ENCODE peak calls at places on chromosomes 16 and 17, in ten cellular contexts. O is CD8-positive, alpha-beta memory T cell; X is psoas muscle; I is effector memory CD4-positive, alpha-beta T cell; E is body of pancreas; Q is cardiac muscle cell; V is pancreas; Z is CD4-positive, CD25-positive, alpha-beta regulatory T cell; F is AG04450; H is neural progenitor cell. W is an unnamed sample.

GRCh38 chr16:56742030-56742984 is 12.4 kb downstream of the NUP93 start:
- DNase-seq in O (no peak), H (no peak), Z (no peak), Q (peak; percentile 71), X (no peak), F (peak; percentile 54), E (no peak), I (no peak), V (no peak), W (no peak)

GRCh38 chr17:8131844-8132441 is 8.0 kb upstream of the HES7 start:
- DNase-seq in Q (no peak), O (no peak), I (no peak), Z (no peak), V (no peak), X (no peak), F (no peak), E (no peak), H (no peak), W (no peak)

GRCh38 chr16:86929149-86929871 is 351.0 kb downstream of the FOXL1 start:
- DNase-seq in H (no peak), I (no peak), O (no peak), X (no peak), Z (no peak), E (no peak), F (peak; percentile 59), Q (peak; percentile 88), V (no peak), W (no peak)

GRCh38 chr16:52581530-52581929 is 34.6 kb upstream of the TOX3 start:
- DNase-seq in Q (no peak), O (no peak), Z (no peak), X (no peak), H (no peak), F (no peak), I (no peak), V (no peak), E (no peak), W (no peak)

GRCh38 chr16:88815901-88816589 is 4.3 kb upstream of the APRT start:
- DNase-seq in X (no peak), O (no peak), Z (peak; percentile 36), I (no peak), E (peak; percentile 61), H (peak; percentile 72), V (peak; percentile 87), Q (peak; percentile 22), F (no peak), W (no peak)

GRCh38 chr17:65104541-65104940 is 32.6 kb upstream of the RGS9 start:
- DNase-seq in V (no peak), I (no peak), X (no peak), E (no peak), Z (no peak), Q (no peak), O (no peak), H (no peak), F (no peak), W (no peak)

GRCh38 chr16:49514391-49514980 is 140.9 kb downstream of the C16orf78 start:
- DNase-seq in O (no peak), I (no peak), V (no peak), X (no peak), H (peak; percentile 58), E (no peak), F (no peak), Z (no peak), Q (no peak), W (no peak)

GRCh38 chr17:14317383-14317782 is 16.5 kb downstream of the HS3ST3B1 start:
- DNase-seq in Q (no peak), E (no peak), I (no peak), V (no peak), F (no peak), O (no peak), Z (no peak), H (peak; percentile 23), X (no peak), W (no peak)

GRCh38 chr17:14325618-14326167 is 24.8 kb downstream of the HS3ST3B1 start:
- DNase-seq in E (no peak), F (no peak), V (no peak), Q (no peak), I (no peak), X (no peak), Z (no peak), O (no peak), H (no peak), W (no peak)

GRCh38 chr17:80758793-80759673 is 214.4 kb downstream of the RPTOR start:
- DNase-seq in Q (peak; percentile 23), F (no peak), H (no peak), X (no peak), V (no peak), Z (no peak), I (no peak), O (no peak), E (no peak), W (no peak)

GRCh38 chr16:2081201-2081600 is 33.4 kb downstream of the TSC2 start:
- DNase-seq in H (no peak), I (no peak), X (no peak), V (no peak), F (no peak), E (no peak), Q (no peak), Z (no peak), O (no peak), W (no peak)

DNA sequence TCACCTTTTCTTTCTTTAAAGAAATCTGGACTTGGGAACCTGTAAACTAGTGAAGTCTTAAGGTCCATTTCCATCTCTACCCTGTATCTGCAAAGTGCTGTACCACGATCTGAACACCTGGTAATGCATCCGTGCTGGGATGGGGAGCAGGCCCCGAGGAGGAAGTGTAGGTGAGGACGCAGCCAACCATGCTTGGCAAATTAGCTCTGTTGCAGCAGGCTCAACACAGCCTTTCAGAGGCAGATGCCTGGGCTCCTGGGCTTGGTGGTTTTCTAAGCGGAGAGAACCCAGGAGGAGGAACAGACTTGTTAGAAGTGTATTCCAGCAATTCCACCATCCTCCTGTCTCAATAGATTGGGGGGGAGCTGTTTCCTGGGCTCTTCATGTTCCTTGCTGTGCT is 5.5 kb downstream of the AFMID start:
- DNase-seq in Z (no peak), Q (no peak), H (no peak), E (no peak), I (no peak), X (no peak), F (no peak), V (no peak), O (no peak), W (no peak)
- H3K27ac ChIP-seq in Z (no peak overlapping the region), Q (no peak overlapping the region), H (no peak overlapping the region), E (no peak overlapping the region), I (no peak overlapping the region), X (no peak overlapping the region), F (no peak overlapping the region), V (no peak overlapping the region), O (no peak overlapping the region), W (no peak overlapping the region)

DNA sequence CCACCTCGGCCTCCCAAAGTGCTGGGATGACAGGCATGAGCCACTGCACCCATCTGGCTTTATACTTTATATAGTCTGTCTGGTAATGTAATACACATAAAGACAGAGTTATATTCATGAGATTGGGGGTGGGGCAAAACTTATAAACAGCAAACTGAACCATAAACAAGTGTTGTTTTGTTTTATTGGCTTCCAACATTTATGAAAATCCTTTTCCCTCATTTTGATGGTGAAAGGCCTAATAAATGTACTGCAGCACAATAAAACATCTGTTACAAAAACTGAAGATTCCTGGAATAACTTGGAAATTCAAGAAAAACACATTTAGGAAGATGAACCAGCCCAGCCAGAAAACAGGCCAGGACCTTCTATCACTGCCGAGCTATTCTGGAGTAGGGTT is 16.1 kb downstream of the NPRL3 start:
- DNase-seq in I (no peak), H (no peak), Q (no peak), V (no peak), Z (no peak), X (no peak), E (no peak), O (no peak), F (no peak), W (no peak)
- H3K4me3 ChIP-seq in I (no peak overlapping the region), H (no peak overlapping the region), Q (no peak overlapping the region), V (no peak overlapping the region), Z (no peak overlapping the region), X (no peak overlapping the region), E (no peak overlapping the region), O (no peak overlapping the region), F (no peak overlapping the region), W (no peak overlapping the region)

GRCh38 chr17:39714234-39714633 is 14.4 kb downstream of the ERBB2 start:
- DNase-seq in V (no peak), F (no peak), Q (no peak), O (no peak), X (no peak), Z (no peak), E (no peak), H (no peak), I (no peak), W (no peak)

GRCh38 chr17:39709998-39710964 is 10.4 kb downstream of the ERBB2 start:
- DNase-seq in I (no peak), F (no peak), O (no peak), V (no peak), X (no peak), H (no peak), Z (no peak), Q (no peak), E (no peak), W (no peak)

GRCh38 chr17:39709319-39709997 is 9.6 kb downstream of the ERBB2 start:
- DNase-seq in Q (no peak), I (no peak), H (no peak), Z (no peak), V (no peak), F (no peak), X (no peak), O (no peak), E (no peak), W (no peak)

GRCh38 chr17:39715375-39716072 is 14.8 kb downstream of the MIEN1 start:
- DNase-seq in X (no peak), H (no peak), E (no peak), V (peak; percentile 61), O (no peak), Z (no peak), I (no peak), Q (no peak), F (no peak), W (no peak)

DNA sequence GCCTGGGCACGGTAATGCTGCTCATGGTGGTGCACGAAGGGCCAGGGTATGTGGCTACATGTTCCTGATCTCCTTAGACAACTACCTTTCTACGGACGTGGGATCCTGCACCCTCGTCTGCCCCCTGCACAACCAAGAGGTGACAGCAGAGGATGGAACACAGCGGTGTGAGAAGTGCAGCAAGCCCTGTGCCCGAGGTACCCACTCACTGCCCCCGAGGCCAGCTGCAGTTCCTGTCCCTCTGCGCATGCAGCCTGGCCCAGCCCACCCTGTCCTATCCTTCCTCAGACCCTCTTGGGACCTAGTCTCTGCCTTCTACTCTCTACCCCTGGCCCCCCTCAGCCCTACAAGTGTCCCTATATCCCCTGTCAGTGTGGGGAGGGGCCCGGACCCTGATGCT is 12.0 kb downstream of the ERBB2 start:
- DNase-seq in I (no peak), V (no peak), X (no peak), H (no peak), Z (no peak), O (no peak), E (no peak), F (no peak), Q (no peak), W (no peak)
- H3K27ac ChIP-seq in I (no peak overlapping the region), V (no peak overlapping the region), X (no peak overlapping the region), H (no peak overlapping the region), Z (no peak overlapping the region), O (no peak overlapping the region), E (no peak overlapping the region), F (no peak overlapping the region), Q (no peak overlapping the region), W (no peak overlapping the region)

DNA sequence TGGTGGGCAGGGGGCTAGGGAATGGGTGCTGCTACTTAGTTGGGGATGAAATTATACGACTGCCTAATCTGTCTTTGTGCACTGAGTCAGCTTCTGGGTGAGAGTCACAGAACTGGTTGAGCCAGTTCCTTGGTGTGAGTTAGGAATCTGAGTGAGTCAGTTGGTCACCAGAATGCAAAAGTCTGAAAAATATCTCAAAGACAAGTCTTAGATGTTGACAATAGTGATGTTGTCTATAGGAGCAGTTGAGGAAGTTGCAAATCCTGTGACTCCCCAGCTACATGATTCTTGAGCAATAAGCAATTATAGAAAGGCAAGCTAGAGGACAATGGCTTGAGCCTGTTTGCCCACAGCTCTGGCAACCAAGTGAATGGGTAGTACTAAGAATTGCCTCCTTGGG is 399.2 kb downstream of the CNTNAP4 start:
- DNase-seq in V (no peak), Z (no peak), I (no peak), Q (no peak), X (no peak), O (no peak), E (no peak), H (no peak), F (no peak), W (no peak)
- H3K4me3 ChIP-seq in V (no peak overlapping the region), Z (no peak overlapping the region), I (no peak overlapping the region), Q (no peak overlapping the region), X (no peak overlapping the region), O (no peak overlapping the region), E (no peak overlapping the region), H (no peak overlapping the region), F (no peak overlapping the region), W (no peak overlapping the region)

W was measured in lung.